ENCODE peak calls at places on chromosome 22, in five cellular contexts. I is kidney epithelial cell, D is omental fat pad, R is HT1080, P is transverse colon. T is an unnamed sample.

GRCh38 chr22:48488611-48489456 is 1338.8 kb downstream of the BRD1 start:
- DNase-seq in I (no peak), D (no peak), R (no peak), P (no peak), T (no peak)

GRCh38 chr22:18024276-18024939 is at the start of gene MICAL3:
- DNase-seq in I (no peak), D (no peak), R (peak), P (peak), T (no peak)

GRCh38 chr22:24421428-24421931 is 5.9 kb upstream of the ADORA2A start:
- DNase-seq in I (no peak), D (no peak), R (no peak), P (no peak), T (no peak)

GRCh38 chr22:27299181-27300085 is 502.1 kb downstream of the MN1 start:
- DNase-seq in I (no peak), D (no peak), R (no peak), P (no peak), T (no peak)

GRCh38 chr22:32842486-32842885 is 41.0 kb downstream of the TIMP3 start:
- DNase-seq in I (no peak), D (no peak), R (peak), P (no peak), T (no peak)

GRCh38 chr22:28014141-28015055 is 95.3 kb upstream of the PITPNB start:
- DNase-seq in I (no peak), D (no peak), R (no peak), P (no peak), T (no peak)

GRCh38 chr22:49525366-49525765 is 302.3 kb downstream of the BRD1 start:
- DNase-seq in I (no peak), D (no peak), R (no peak), P (no peak), T (no peak)

GRCh38 chr22:29815580-29815979 is 22.5 kb downstream of the ASCC2 start:
- DNase-seq in I (no peak), D (no peak), R (no peak), P (no peak), T (no peak)

GRCh38 chr22:27573280-27573711 is 228.3 kb downstream of the MN1 start:
- DNase-seq in I (no peak), D (no peak), R (no peak), P (no peak), T (no peak)

GRCh38 chr22:49668402-49668801 is 159.3 kb downstream of the BRD1 start:
- DNase-seq in I (no peak), D (no peak), R (no peak), P (peak), T (no peak)

GRCh38 chr22:45889539-45890350 is 87.2 kb downstream of the WNT7B start:
- DNase-seq in I (no peak), D (no peak), R (no peak), P (no peak), T (no peak)

GRCh38 chr22:25061605-25062377 is 109.3 kb downstream of the KIAA1671 start:
- DNase-seq in I (no peak), D (no peak), R (no peak), P (no peak), T (no peak)

GRCh38 chr22:49025791-49026475 is 801.7 kb downstream of the BRD1 start:
- DNase-seq in I (no peak), D (no peak), R (no peak), P (no peak), T (no peak)

GRCh38 chr22:36900880-36901279 is 12.5 kb upstream of the CSF2RB start:
- DNase-seq in I (no peak), D (no peak), R (no peak), P (no peak), T (no peak)